ENCODE peak calls at places on chromosomes 7 and 10, in seven cellular contexts. F is keratinocyte, J is HCT116, T is Karpas-422, Q is SK-N-SH, A is GM23248, E is hepatocyte. V is an unnamed sample. For H3K27me3, H4K20me1 and H3K4me1, the result is how much of the 10 kb centered on the place peaks cover.

GRCh38 chr7:101134399-101134980 is 7.6 kb downstream of the SERPINE1 start:
- DNase-seq in F (no peak), J (no peak), T (no peak), Q (no peak), A (peak), E (no peak), V (no peak)

GRCh38 chr10:80454526-80455460 is 683 bp downstream of the TSPAN14 start:
- DNase-seq in F (no peak), J (no peak), T (peak), Q (peak), A (peak), E (peak), V (peak)

GRCh38 chr7:75861636-75862035 is 17.2 kb upstream of the RHBDD2 start:
- DNase-seq in F (no peak), J (no peak), T (peak), Q (no peak), A (peak), E (no peak), V (no peak)

GRCh38 chr10:102475451-102476040 is 24.2 kb upstream of the C10orf95 start:
- DNase-seq in F (no peak), J (no peak), T (no peak), Q (no peak), A (no peak), E (no peak), V (no peak)

GRCh38 chr7:25118048-25118753 is 6.9 kb downstream of the CYCS start:
- DNase-seq in F (no peak), J (no peak), T (peak), Q (no peak), A (no peak), E (no peak), V (no peak)

GRCh38 chr7:1817061-1817712 is 147.1 kb downstream of the ELFN1 start:
- DNase-seq in F (no peak), J (no peak), T (no peak), Q (no peak), A (no peak), E (no peak), V (peak)

GRCh38 chr7:87628780-87629569 is 777 bp downstream of the RUNDC3B start:
- DNase-seq in F (no peak), J (peak), T (no peak), Q (peak), A (peak), E (peak), V (no peak)

GRCh38 chr7:82234457-82235049 is 209.0 kb downstream of the CACNA2D1 start:
- DNase-seq in F (no peak), J (peak), T (peak), Q (peak), A (peak), E (peak), V (no peak)

GRCh38 chr7:154592392-154592791 is 410.5 kb downstream of the PAXIP1 start:
- DNase-seq in F (no peak), J (no peak), T (no peak), Q (no peak), A (no peak), E (no peak), V (no peak)

GRCh38 chr7:81715984-81716588 is 53.8 kb downstream of the HGF start:
- DNase-seq in F (no peak), J (peak), T (no peak), Q (peak), A (peak), E (peak), V (no peak)

GRCh38 chr10:69734797-69735468 is 66.8 kb upstream of the COL13A1 start:
- DNase-seq in F (no peak), J (no peak), T (no peak), Q (no peak), A (no peak), E (no peak), V (peak)

GRCh38 chr10:70432101-70432500 is 9.4 kb downstream of the NODAL start:
- DNase-seq in F (no peak), J (no peak), T (no peak), Q (no peak), A (no peak), E (no peak), V (no peak)

GRCh38 chr10:90162464-90162863 is 461.1 kb downstream of the KIF20B start:
- DNase-seq in F (no peak), J (no peak), T (no peak), Q (no peak), A (no peak), E (no peak), V (no peak)

GRCh38 chr10:123136221-123136805 is 543 bp downstream of the HMX3 start:
- DNase-seq in F (no peak), J (no peak), T (no peak), Q (no peak), A (no peak), E (no peak), V (no peak)

GRCh38 chr7:123809471-123809870 is 35.5 kb upstream of the HYAL4 start:
- DNase-seq in F (no peak), J (no peak), T (no peak), Q (no peak), A (no peak), E (no peak), V (no peak)

GRCh38 chr7:28921822-28922221 is 36.3 kb downstream of the TRIL start:
- DNase-seq in F (peak), J (peak), T (peak), Q (peak), A (peak), E (peak), V (peak)

GRCh38 chr7:135247746-135248471 is 14.3 kb downstream of the STRA8 start:
- DNase-seq in F (no peak), J (no peak), T (no peak), Q (no peak), A (no peak), E (peak), V (no peak)

GRCh38 chr7:44639701-44640321 is 33.4 kb downstream of the OGDH start:
- DNase-seq in F (peak), J (peak), T (no peak), Q (peak), A (peak), E (peak), V (no peak)

GRCh38 chr7:123665157-123665556 is 9.5 kb downstream of the LMOD2 start:
- DNase-seq in F (no peak), J (no peak), T (no peak), Q (no peak), A (no peak), E (no peak), V (no peak)

GRCh38 chr7:149004405-149005370 is 23.6 kb downstream of the PDIA4 start:
- DNase-seq in F (no peak), J (no peak), T (no peak), Q (no peak), A (no peak), E (no peak), V (no peak)

GRCh38 chr10:6299234-6299633 is 96.5 kb downstream of the PFKFB3 start:
- DNase-seq in F (peak), J (peak), T (no peak), Q (no peak), A (no peak), E (peak), V (no peak)

GRCh38 chr7:121872831-121873764 is at the start of gene PTPRZ1:
- DNase-seq in F (no peak), J (no peak), T (no peak), Q (peak), A (peak), E (peak), V (no peak)

DNA sequence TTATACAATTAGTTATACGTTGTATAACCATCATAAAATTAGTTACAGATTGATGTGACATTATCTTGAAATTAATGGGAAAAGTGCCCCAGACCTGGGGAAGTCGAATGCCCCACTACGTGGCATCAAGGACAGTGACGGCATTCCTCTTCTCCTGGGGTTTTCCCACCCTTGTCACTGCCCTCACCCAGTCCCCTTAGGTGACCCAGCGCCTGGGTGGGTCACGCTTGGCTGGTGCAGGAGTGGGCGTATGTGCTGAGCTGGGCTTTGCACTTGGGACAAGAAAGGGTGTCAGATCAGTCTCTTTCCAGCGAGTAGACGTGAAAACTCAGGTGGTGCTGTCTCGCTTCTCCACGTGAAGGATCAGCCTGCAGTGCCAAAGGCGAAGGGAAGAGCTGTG is 7.6 kb downstream of the FOXK1 start:
- DNase-seq in F (no peak), J (no peak), T (no peak), Q (no peak), A (peak), E (no peak), V (no peak)
- H3K27me3 ChIP-seq in F (under half), J (under half), T (under half), Q (under half), A (under half), E (under half), V (under half)

DNA sequence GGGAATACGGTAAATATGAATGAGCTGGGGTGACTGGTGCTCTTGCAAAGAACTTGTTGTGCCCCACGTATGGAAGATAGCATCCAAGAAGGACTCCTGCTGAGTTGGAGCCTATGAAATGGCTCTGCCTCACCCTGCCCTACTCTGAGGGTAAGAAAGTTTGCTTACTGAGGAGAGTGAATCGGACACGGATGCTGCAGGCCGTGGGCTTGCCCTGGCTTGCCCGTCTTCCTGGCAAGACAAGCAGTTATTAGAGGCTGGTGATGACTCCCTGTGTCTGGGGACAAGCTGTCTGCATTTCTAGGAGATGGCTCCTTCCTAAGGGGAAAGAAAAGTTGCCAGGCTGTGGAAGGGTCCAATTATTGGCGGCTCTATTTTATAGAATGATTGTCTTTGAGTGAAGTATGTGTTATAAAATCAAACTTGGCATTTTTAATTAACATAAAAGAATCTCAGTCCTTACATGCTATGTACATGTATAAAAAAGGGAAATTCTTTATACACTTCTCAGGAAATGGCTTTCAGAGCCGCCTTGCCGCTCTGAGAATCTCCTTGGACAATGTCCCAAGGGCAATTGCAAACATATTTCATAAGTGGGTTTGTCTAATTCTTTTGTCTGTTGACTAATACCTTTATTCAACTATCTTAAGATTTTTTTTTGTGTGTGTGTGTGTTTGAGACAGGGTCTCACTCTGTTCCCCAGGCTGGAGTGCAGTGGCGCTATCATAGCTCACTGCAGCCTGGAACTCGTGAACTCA is 64.6 kb downstream of the CYP26A1 start:
- DNase-seq in F (peak), J (no peak), T (no peak), Q (no peak), A (peak), E (no peak), V (no peak)
- H4K20me1 ChIP-seq in F (under half), J (under half), T (under half), Q (under half), A (under half), E (under half), V (under half)

DNA sequence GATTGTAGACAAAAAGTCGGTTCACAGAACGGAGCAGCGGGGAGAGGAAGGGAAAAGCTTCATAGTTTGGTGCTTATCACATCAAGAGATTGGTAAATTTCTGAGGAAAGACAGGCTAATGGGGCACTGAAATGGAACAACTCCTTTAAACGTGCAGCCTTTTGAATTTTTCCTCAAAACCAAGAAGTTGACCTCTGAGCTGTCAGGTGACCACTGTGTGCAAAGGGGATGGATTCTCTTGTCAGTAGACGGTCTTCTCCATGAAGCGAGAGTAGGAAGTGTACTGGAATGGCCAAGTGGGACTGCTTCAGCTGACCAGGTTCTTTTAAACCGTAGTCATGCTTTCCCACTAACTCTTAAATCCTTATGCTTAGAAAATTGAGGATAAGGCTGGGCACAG is 11.2 kb upstream of the ZSCAN21 start:
- DNase-seq in F (no peak), J (no peak), T (no peak), Q (no peak), A (no peak), E (no peak), V (no peak)
- H3K4me1 ChIP-seq in F (under half), J (under half), T (under half), Q (under half), A (under half), E (under half), V (under half)

GRCh38 chr10:77320852-77321496 is 316.6 kb downstream of the KCNMA1 start:
- DNase-seq in F (no peak), J (no peak), T (no peak), Q (no peak), A (peak), E (no peak), V (no peak)

GRCh38 chr10:77319557-77319956 is 318.1 kb downstream of the KCNMA1 start:
- DNase-seq in F (no peak), J (no peak), T (no peak), Q (no peak), A (no peak), E (no peak), V (no peak)

GRCh38 chr10:77325233-77325537 is 312.4 kb downstream of the KCNMA1 start:
- DNase-seq in F (no peak), J (no peak), T (no peak), Q (no peak), A (no peak), E (no peak), V (no peak)

GRCh38 chr10:77318739-77319138 is 318.9 kb downstream of the KCNMA1 start:
- DNase-seq in F (no peak), J (no peak), T (no peak), Q (no peak), A (no peak), E (no peak), V (no peak)

DNA sequence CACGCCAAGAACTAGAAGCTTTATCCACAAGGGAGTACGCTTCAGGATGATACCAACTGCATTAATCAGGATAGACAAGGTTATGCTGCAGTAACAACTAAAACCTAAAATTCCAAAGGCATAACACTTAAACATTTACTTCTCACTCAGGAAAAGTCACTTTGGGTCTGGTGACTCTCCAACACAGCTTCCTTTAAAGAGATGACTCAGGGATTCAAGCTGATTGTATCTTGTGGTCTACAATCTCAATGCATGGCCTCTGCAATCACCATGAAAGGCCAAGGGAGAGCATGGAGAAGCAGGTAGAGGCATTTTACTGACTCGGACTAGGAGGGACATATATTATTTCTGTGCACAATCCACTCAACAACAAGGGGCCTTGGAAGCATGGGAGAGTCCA is 315.7 kb downstream of the KCNMA1 start:
- DNase-seq in F (no peak), J (no peak), T (no peak), Q (no peak), A (peak), E (no peak), V (no peak)
- H3K27me3 ChIP-seq in F (under half), J (half or more), T (under half), Q (under half), A (under half), E (under half), V (under half)